ENCODE peak calls at places on chromosomes 12 and 14, in five cellular contexts. I is GM10248; L is mesothelial cell of epicardium; P is fibroblast of gingiva; K is stimulated activated CD4-positive, alpha-beta T cell treated with anti-CD3 and anti-CD28 coated beads, Interleukin-15, amount 100 ng/mL, for 1 hour. J is an unnamed sample.

GRCh38 chr14:88168025-88168424 is 155.0 kb downstream of the KCNK10 start:
- DNase-seq in I (no peak), L (no peak), P (no peak), K (no peak), J (no peak)

GRCh38 chr14:73260574-73260973 is 23.3 kb downstream of the PAPLN start:
- DNase-seq in I (no peak), L (no peak), P (no peak), K (no peak), J (no peak)

GRCh38 chr14:96086032-96086431 is 46.9 kb downstream of the C14orf132 start:
- DNase-seq in I (no peak), L (no peak), P (peak), K (no peak), J (no peak)

GRCh38 chr12:2417761-2418160 is 365.0 kb downstream of the CACNA1C start:
- DNase-seq in I (no peak), L (no peak), P (no peak), K (no peak), J (no peak)

GRCh38 chr12:48175613-48176416 is 7.6 kb upstream of the CCDC184 start:
- DNase-seq in I (no peak), L (no peak), P (peak), K (no peak), J (no peak)

GRCh38 chr12:87816186-87816585 is 213.0 kb downstream of the C12orf50 start:
- DNase-seq in I (no peak), L (no peak), P (peak), K (no peak), J (no peak)

GRCh38 chr14:73058923-73059311 is 583 bp downstream of the RBM25 start:
- DNase-seq in I (peak), L (no peak), P (peak), K (no peak), J (no peak)

GRCh38 chr12:132021031-132021871 is 71.5 kb downstream of the EP400 start:
- DNase-seq in I (no peak), L (no peak), P (no peak), K (no peak), J (no peak)

GRCh38 chr14:51660720-51661119 is 9.0 kb downstream of the FRMD6 start:
- DNase-seq in I (no peak), L (no peak), P (no peak), K (no peak), J (no peak)

GRCh38 chr12:47652491-47653234 is 53.2 kb downstream of the RPAP3 start:
- DNase-seq in I (no peak), L (no peak), P (no peak), K (no peak), J (no peak)

GRCh38 chr14:29236401-29236800 is 469.8 kb downstream of the FOXG1 start:
- DNase-seq in I (no peak), L (no peak), P (no peak), K (no peak), J (no peak)

J was measured in NCI-H2107.